ENCODE peak calls at places on chromosomes 12 and 14, in five cellular contexts. R is retinal pigment epithelial cell, U is astrocyte of the spinal cord, F is GM12865, G is pancreas. O is an unnamed sample.

GRCh38 chr12:49298160-49298559 is 3.2 kb downstream of the PRPH start:
- DNase-seq in F (peak), U (no peak), R (no peak), G (peak), O (no peak)

GRCh38 chr12:122669397-122670070 is 33.6 kb downstream of the HCAR2 start:
- DNase-seq in G (no peak), R (no peak), F (no peak), U (peak), O (peak)

GRCh38 chr14:54108481-54109471 is 152.2 kb upstream of the BMP4 start:
- DNase-seq in G (no peak), F (peak), U (peak), R (peak), O (peak)

GRCh38 chr14:68172664-68173063 is 353.1 kb downstream of the RAD51B start:
- DNase-seq in F (no peak), G (no peak), R (peak), U (no peak), O (peak)

GRCh38 chr12:131415781-131416180 is 295.1 kb upstream of the SFSWAP start:
- DNase-seq in F (peak), R (no peak), U (no peak), G (no peak), O (no peak)

GRCh38 chr14:57364659-57365450 is 25.5 kb upstream of the NAA30 start:
- DNase-seq in U (no peak), F (no peak), G (no peak), R (no peak), O (no peak)

GRCh38 chr12:90098132-90098779 is 389.6 kb upstream of the ATP2B1 start:
- DNase-seq in F (no peak), U (no peak), G (no peak), R (peak), O (no peak)

GRCh38 chr12:4422985-4423384 is 22.6 kb downstream of the FGF6 start:
- DNase-seq in U (no peak), R (no peak), F (no peak), G (no peak), O (no peak)

GRCh38 chr14:75861161-75861621 is 120.6 kb downstream of the TGFB3 start:
- DNase-seq in R (no peak), U (peak), F (no peak), G (no peak), O (no peak)

GRCh38 chr14:46344327-46344937 is 307.1 kb downstream of the RPL10L start:
- DNase-seq in R (peak), F (peak), G (no peak), U (peak), O (no peak)

GRCh38 chr12:12265571-12266388 is 1.1 kb downstream of the LRP6 start:
- DNase-seq in F (peak), R (no peak), G (no peak), U (peak), O (no peak)

GRCh38 chr12:105977256-105978051 is 161.3 kb downstream of the NUAK1 start:
- DNase-seq in F (no peak), G (no peak), R (no peak), U (peak), O (no peak)

GRCh38 chr12:132908145-132909029 is 21.0 kb upstream of the CHFR start:
- DNase-seq in R (peak), G (peak), U (peak), F (peak), O (peak)

GRCh38 chr12:45423931-45424330 is 208.0 kb downstream of the ANO6 start:
- DNase-seq in U (no peak), R (no peak), G (no peak), F (no peak), O (no peak)

GRCh38 chr12:28876423-28876822 is 272.7 kb upstream of the FAR2 start:
- DNase-seq in F (no peak), G (no peak), R (no peak), U (no peak), O (no peak)

GRCh38 chr14:32382704-32383103 is 53.6 kb downstream of the AKAP6 start:
- DNase-seq in F (peak), U (peak), R (no peak), G (no peak), O (no peak)

GRCh38 chr12:44510510-44510909 is 365.6 kb downstream of the NELL2 start:
- DNase-seq in R (no peak), F (no peak), U (no peak), G (no peak), O (no peak)

GRCh38 chr12:84502907-84503787 is 409.5 kb downstream of the SLC6A15 start:
- DNase-seq in F (peak), G (no peak), U (peak), R (peak), O (no peak)

GRCh38 chr14:54338696-54339317 is 58.0 kb upstream of the CDKN3 start:
- DNase-seq in U (peak), R (no peak), G (no peak), F (peak), O (no peak)

GRCh38 chr14:62957562-62957961 is 87.7 kb downstream of the KCNH5 start:
- DNase-seq in R (peak), G (no peak), U (peak), F (no peak), O (peak)

GRCh38 chr14:90381011-90381790 is 15.6 kb upstream of the CALM1 start:
- DNase-seq in G (no peak), R (no peak), F (no peak), U (no peak), O (no peak)

GRCh38 chr14:76687611-76688372 is 73.5 kb upstream of the VASH1 start:
- DNase-seq in F (no peak), G (peak), U (peak), R (no peak), O (no peak)

GRCh38 chr12:29039013-29039412 is 110.1 kb upstream of the FAR2 start:
- DNase-seq in R (no peak), F (no peak), U (peak), G (no peak), O (no peak)

GRCh38 chr12:107057071-107057834 is 36.1 kb downstream of the CRY1 start:
- DNase-seq in G (no peak), R (no peak), U (peak), F (no peak), O (no peak)

GRCh38 chr14:20427231-20428009 is 8.5 kb downstream of the KLHL33 start:
- DNase-seq in G (no peak), U (peak), F (peak), R (no peak), O (no peak)

GRCh38 chr12:52241205-52241842 is 8.3 kb downstream of the KRT7 start:
- DNase-seq in R (no peak), F (no peak), G (no peak), U (no peak), O (no peak)

GRCh38 chr14:39232554-39233415 is 930 bp upstream of the MIA2 start:
- DNase-seq in F (peak), U (peak), R (no peak), G (no peak), O (no peak)

GRCh38 chr12:40225337-40225983 is 663 bp downstream of the LRRK2 start:
- DNase-seq in R (no peak), U (no peak), G (no peak), F (no peak), O (no peak)

GRCh38 chr12:110281549-110282342 is 699 bp downstream of the ATP2A2 start:
- DNase-seq in G (peak), U (peak), R (no peak), F (peak), O (no peak)

GRCh38 chr14:104296388-104297312 is 158.3 kb downstream of the KIF26A start:
- DNase-seq in R (peak), F (no peak), U (no peak), G (peak), O (no peak)

GRCh38 chr12:78938341-78939084 is 73.9 kb downstream of the SYT1 start:
- DNase-seq in F (no peak), G (no peak), R (peak), U (no peak), O (no peak)

GRCh38 chr12:86376052-86376451 is 119.9 kb upstream of the MGAT4C start:
- DNase-seq in F (no peak), U (no peak), R (no peak), G (no peak), O (no peak)

GRCh38 chr14:64704743-64705405 is 650 bp downstream of the PLEKHG3 start:
- DNase-seq in G (no peak), F (no peak), U (no peak), R (no peak), O (no peak)

GRCh38 chr12:57001448-57001906 is 4.9 kb downstream of the ZBTB39 start:
- DNase-seq in F (peak), G (no peak), U (peak), R (no peak), O (no peak)

GRCh38 chr12:108131657-108132126 is 2.6 kb downstream of the WSCD2 start:
- DNase-seq in G (no peak), U (no peak), R (no peak), F (no peak), O (no peak)

GRCh38 chr14:56855891-56856461 is 45.7 kb upstream of the OTX2 start:
- DNase-seq in R (peak), F (no peak), U (no peak), G (no peak), O (no peak)

DNA sequence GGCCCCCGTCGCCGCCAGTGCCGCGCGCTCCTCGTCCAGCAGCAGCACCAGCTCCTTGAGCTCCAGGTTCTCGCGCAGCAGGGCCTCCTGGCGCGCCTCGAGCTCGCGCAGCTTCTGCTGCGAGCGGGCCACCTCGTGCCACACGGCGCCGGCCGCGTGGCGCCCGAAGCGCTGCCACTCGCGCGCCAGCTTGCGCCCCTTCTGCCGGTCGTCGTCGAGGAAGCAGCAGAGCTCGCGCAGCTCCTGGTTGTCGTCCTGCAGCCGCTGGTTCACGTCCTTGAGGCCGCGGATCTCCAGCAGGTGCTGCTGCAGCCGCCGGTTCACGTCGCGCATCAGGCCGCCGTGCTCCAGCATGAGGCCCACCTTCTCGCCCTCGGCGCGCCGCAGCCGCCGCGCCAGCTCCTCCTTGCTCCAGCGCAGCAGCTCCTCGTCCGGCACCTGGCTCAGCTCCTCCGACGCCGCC is 505 bp downstream of the CCDC85C start:
- DNase-seq in U (peak), R (no peak), F (peak), G (peak), O (no peak)
- H3K4me3 ChIP-seq in U (peak), R (peak), F (no peak), G (peak), O (peak)

GRCh38 chr14:29757711-29758233 is 169.9 kb downstream of the PRKD1 start:
- DNase-seq in G (no peak), R (no peak), F (no peak), U (no peak), O (no peak)
- TF ChIP-seq CTCF in G (no peak), R (no peak), F (no peak), U (no peak), O (no peak)

DNA sequence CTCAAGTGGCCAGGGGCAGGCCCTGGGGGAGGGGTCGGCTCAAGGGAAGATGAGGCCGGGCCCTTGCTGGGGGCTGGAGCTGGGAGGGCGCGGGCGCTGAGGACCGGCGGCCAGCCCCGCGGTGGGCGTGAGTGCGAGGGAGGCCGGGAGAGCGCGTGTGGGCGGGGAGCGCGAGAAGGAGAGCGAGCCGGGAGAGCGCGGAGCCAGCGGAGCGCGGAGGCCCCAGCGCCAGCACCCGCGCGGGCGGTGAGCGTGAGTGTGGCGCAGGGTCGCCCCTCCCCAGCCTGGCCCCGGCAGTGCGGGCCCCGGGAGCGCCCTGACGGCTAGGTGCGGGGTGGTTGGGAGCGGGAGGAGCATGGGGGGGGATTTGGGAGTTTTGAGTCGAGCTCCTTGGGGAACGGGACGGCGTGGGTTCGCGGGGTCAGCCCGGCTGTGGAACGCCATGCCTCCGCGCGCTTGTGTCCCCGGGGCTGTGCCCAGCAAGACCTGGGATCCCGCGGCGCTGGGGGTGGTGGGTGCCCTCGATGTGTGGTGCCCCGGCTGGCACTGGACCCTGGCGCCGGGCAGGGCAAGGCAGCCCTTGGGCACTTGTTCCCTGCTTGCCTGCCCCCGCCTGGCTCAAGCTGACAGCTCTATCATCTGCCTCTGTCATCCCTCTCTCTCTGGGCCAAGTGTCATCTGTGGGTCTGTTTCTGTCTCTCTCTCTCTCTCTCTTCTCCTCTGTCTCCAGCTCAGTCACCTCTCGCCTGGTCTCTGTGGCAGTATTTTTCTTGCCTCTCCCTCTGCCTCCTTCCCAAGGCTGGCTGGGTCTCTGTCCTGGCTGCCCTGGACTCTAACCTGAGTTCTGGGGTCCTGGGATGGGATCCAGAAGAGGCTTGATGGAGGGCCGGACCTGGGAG is at the start of gene LBHD2:
- DNase-seq in R (no peak), G (peak), U (no peak), F (no peak), O (no peak)
- H3K4me3 ChIP-seq in R (no peak), G (no peak), U (no peak), F (no peak), O (peak)

GRCh38 chr12:124516850-124517249 is 50.6 kb downstream of the NCOR2 start:
- DNase-seq in G (no peak), U (no peak), F (no peak), R (no peak), O (no peak)

GRCh38 chr12:124520258-124520657 is 47.2 kb downstream of the NCOR2 start:
- DNase-seq in G (peak), U (peak), F (no peak), R (no peak), O (no peak)

GRCh38 chr12:124519741-124520140 is 47.7 kb downstream of the NCOR2 start:
- DNase-seq in G (peak), R (no peak), F (no peak), U (no peak), O (no peak)

GRCh38 chr12:124517260-124518050 is 50.0 kb downstream of the NCOR2 start:
- DNase-seq in R (peak), F (no peak), G (peak), U (peak), O (no peak)

DNA sequence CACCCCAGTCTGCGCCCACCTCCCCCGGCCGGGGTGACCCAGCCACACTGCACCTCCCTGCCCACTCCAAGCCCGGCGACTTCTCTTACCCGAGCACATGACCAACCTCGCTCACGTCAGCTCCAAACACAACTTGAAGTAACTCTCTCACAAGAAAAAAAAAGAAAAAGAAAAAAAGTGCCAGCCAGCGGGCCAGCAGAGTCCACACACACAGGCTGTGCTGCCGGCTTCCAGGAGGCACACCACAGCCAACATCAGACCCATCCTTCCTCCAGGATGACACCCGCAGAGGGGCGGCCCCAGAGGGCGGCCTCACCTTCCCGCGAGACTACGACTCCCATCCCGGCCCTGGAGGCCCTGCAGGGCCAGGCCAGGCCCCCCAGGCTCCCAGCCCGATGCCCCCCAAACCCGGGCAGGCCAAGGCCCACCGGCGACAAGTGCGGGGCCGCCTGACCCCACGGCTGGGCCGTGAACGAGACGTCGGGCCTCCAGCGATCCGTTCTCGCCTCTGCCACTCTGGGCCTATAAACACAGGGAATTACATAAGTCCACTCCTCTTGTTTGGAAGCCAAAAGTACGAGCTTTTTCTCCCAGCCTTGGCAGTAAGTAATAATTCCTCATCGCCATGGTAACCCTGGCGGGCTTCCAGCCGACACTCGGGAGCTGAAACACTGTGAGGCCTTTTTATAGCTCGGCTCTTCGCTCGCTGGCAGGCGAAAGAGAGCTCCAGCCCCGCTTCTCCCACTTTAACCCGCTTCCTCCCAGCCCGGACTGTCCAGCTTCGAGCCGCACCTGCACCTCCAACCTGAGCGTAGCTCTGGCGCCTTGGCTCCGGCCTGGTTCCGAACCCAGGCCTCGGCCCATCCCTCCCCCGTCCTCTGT is 49.1 kb downstream of the NCOR2 start:
- DNase-seq in F (no peak), G (peak), U (peak), R (peak), O (peak)
- TF ChIP-seq CTCF in F (no peak), G (no peak), U (no peak), R (no peak), O (no peak)

GRCh38 chr14:96205059-96205993 is 687 bp downstream of the BDKRB2 start:
- DNase-seq in G (no peak), R (no peak), U (no peak), F (no peak), O (no peak)
- H3K4me3 ChIP-seq in G (peak), R (peak), U (peak), F (no peak), O (peak)

O was measured in epithelial cell of proximal tubule.